ENCODE peak calls at places on chromosomes 4 and X, in five cellular contexts. One of them, this sample, is unnamed. For H3K36me3, the result is how much of the 10 kb centered on the place peaks cover.

GRCh38 chrX:47184486-47184885 is 9.1 kb upstream of the UBA1 start:
- DNase-seq in adrenal gland: no peak
- DNase-seq in uterus: no peak
- DNase-seq in thyroid gland: no peak
- DNase-seq in transverse colon: no peak
- DNase-seq in this sample: no peak

GRCh38 chr4:184475096-184475461 is 729 bp upstream of the IRF2 start:
- DNase-seq in thyroid gland: peak
- DNase-seq in adrenal gland: peak
- DNase-seq in uterus: peak
- DNase-seq in transverse colon: peak
- DNase-seq in this sample: peak

GRCh38 chr4:70902577-70903281 is 560 bp downstream of the MOB1B start:
- DNase-seq in transverse colon: no peak
- DNase-seq in adrenal gland: no peak
- DNase-seq in thyroid gland: peak
- DNase-seq in uterus: no peak
- DNase-seq in this sample: no peak

GRCh38 chrX:97616883-97617510 is 733.3 kb downstream of the RPA4 start:
- DNase-seq in adrenal gland: peak
- DNase-seq in transverse colon: no peak
- DNase-seq in uterus: no peak
- DNase-seq in thyroid gland: no peak
- DNase-seq in this sample: peak

GRCh38 chrX:86370927-86371326 is 222.7 kb downstream of the DACH2 start:
- DNase-seq in adrenal gland: no peak
- DNase-seq in uterus: no peak
- DNase-seq in thyroid gland: no peak
- DNase-seq in transverse colon: no peak
- DNase-seq in this sample: no peak

GRCh38 chr4:93617596-93617995 is 211.0 kb upstream of the ATOH1 start:
- DNase-seq in transverse colon: no peak
- DNase-seq in adrenal gland: no peak
- DNase-seq in thyroid gland: no peak
- DNase-seq in uterus: no peak
- DNase-seq in this sample: no peak

GRCh38 chr4:93084599-93085305 is 743.8 kb upstream of the ATOH1 start:
- DNase-seq in transverse colon: no peak
- DNase-seq in thyroid gland: no peak
- DNase-seq in uterus: no peak
- DNase-seq in adrenal gland: no peak
- DNase-seq in this sample: no peak

GRCh38 chrX:50700921-50701320 is 113.1 kb downstream of the SHROOM4 start:
- DNase-seq in uterus: no peak
- DNase-seq in adrenal gland: peak
- DNase-seq in transverse colon: no peak
- DNase-seq in thyroid gland: no peak
- DNase-seq in this sample: no peak

GRCh38 chr4:74821541-74821940 is 27.2 kb upstream of the BTC start:
- DNase-seq in thyroid gland: no peak
- DNase-seq in adrenal gland: no peak
- DNase-seq in transverse colon: no peak
- DNase-seq in uterus: no peak
- DNase-seq in this sample: no peak

GRCh38 chr4:152024881-152025280 is 264.1 kb upstream of the GATB start:
- DNase-seq in transverse colon: no peak
- DNase-seq in thyroid gland: no peak
- DNase-seq in adrenal gland: no peak
- DNase-seq in uterus: no peak
- DNase-seq in this sample: no peak

GRCh38 chr4:149781150-149781549 is 34.5 kb downstream of the IQCM start:
- DNase-seq in uterus: no peak
- DNase-seq in adrenal gland: no peak
- DNase-seq in thyroid gland: no peak
- DNase-seq in transverse colon: no peak
- DNase-seq in this sample: no peak

GRCh38 chrX:71111141-71111843 is at the start of gene IL2RG:
- DNase-seq in adrenal gland: no peak
- DNase-seq in uterus: no peak
- DNase-seq in transverse colon: peak
- DNase-seq in thyroid gland: peak
- DNase-seq in this sample: no peak

GRCh38 chrX:71117358-71117757 is 1.0 kb upstream of the MED12 start:
- DNase-seq in adrenal gland: no peak
- DNase-seq in uterus: no peak
- DNase-seq in thyroid gland: no peak
- DNase-seq in transverse colon: no peak
- DNase-seq in this sample: no peak

GRCh38 chrX:71107245-71107644 is 705 bp upstream of the CXorf65 start:
- DNase-seq in adrenal gland: no peak
- DNase-seq in transverse colon: no peak
- DNase-seq in thyroid gland: no peak
- DNase-seq in uterus: no peak
- DNase-seq in this sample: no peak

GRCh38 chrX:71107762-71108360 is 1.3 kb upstream of the CXorf65 start:
- DNase-seq in transverse colon: no peak
- DNase-seq in uterus: no peak
- DNase-seq in adrenal gland: no peak
- DNase-seq in thyroid gland: no peak
- DNase-seq in this sample: no peak

DNA sequence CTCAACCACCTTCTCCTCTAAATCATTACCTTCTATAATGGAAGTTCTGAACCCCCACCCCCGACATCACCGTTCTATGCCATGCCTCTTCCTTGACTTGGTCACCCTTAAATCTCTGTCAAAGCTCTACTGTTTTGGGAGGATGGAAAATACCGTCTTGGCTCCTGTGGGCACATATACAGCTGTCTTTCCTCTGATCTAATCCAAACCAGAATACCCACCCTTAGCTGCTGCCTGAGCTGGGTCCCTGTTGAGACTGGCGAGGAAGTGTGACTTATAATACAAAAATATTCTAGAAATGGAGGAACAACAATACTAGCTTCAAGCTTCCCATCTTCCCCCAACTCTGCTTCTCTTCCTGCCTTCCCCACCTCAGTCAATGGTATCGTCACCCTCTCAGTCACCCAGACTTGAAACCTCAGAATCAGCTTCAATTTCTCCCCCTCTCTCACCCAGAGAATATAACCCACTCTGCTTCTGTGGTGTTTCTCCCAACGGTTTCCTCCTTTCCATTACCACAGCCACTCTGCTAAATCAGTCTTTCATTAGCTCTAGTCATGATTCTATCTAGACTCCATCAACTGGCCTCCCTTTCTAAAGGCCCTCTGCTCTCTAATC is 583 bp upstream of the IL2RG start:
- DNase-seq in thyroid gland: no peak
- DNase-seq in transverse colon: no peak
- DNase-seq in uterus: no peak
- DNase-seq in adrenal gland: no peak
- DNase-seq in this sample: no peak
- TF ChIP-seq POLR2A in thyroid gland: no peak
- TF ChIP-seq POLR2A in transverse colon: peak
- TF ChIP-seq POLR2A in uterus: no peak
- TF ChIP-seq POLR2A in adrenal gland: no peak
- TF ChIP-seq POLR2A in this sample: no peak

GRCh38 chr4:1706358-1706757 is 5.8 kb downstream of the SLBP start:
- DNase-seq in uterus: no peak
- DNase-seq in thyroid gland: no peak
- DNase-seq in adrenal gland: no peak
- DNase-seq in transverse colon: no peak
- DNase-seq in this sample: no peak
- H3K36me3 ChIP-seq in uterus: under half
- H3K36me3 ChIP-seq in thyroid gland: under half
- H3K36me3 ChIP-seq in adrenal gland: under half
- H3K36me3 ChIP-seq in transverse colon: under half
- H3K36me3 ChIP-seq in this sample: under half

GRCh38 chrX:12955882-12956703 is 18.8 kb upstream of the TMSB4X start:
- DNase-seq in thyroid gland: peak
- DNase-seq in adrenal gland: peak
- DNase-seq in uterus: peak
- DNase-seq in transverse colon: peak
- DNase-seq in this sample: peak
- TF ChIP-seq POLR2A in thyroid gland: no peak
- TF ChIP-seq POLR2A in adrenal gland: no peak
- TF ChIP-seq POLR2A in uterus: no peak
- TF ChIP-seq POLR2A in transverse colon: no peak
- TF ChIP-seq POLR2A in this sample: no peak

DNA sequence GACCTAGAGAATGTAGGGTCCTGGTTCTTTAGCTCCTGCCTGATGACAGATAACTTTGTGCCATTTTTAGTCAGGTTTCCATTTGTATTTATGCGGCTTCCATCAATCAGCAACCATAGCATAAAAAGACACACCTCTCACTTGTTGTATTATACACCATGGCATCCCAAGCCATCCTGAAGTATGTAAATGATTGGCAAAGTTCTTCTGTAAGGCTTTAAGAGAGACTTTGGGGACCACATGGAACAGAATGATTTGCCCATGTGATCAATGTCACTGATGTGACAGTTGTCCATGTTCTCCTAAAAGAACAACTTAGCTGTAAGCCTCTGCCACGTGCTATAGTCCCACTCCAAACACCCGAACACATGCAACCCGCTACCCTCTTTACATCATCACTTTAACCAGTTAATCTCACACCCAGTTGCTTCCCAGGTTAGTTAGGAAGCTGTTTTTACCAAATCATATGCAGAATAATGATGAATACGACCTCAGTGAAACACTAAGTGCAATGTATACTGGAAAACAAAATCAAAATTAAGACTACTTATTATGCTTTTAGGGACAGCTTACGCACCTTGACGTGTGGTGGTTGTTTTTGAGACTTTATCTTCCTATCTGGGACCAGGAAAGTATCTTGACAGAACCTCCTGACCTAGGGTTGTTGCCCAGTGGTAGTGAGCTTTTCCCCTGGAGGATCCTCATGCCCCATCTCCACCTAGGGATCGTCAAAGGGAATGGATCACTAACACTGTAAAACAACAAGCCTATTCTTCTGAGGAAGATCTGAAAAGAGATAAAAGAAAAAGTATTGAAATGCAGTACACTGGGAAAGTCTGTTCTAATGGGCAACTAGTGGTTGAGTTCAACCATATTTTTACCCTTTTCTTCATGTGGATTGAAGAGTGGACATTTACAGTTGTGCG is 267.8 kb downstream of the CHIC1 start:
- DNase-seq in thyroid gland: no peak
- DNase-seq in adrenal gland: no peak
- DNase-seq in uterus: no peak
- DNase-seq in transverse colon: no peak
- DNase-seq in this sample: no peak
- H3K36me3 ChIP-seq in thyroid gland: under half
- H3K36me3 ChIP-seq in adrenal gland: under half
- H3K36me3 ChIP-seq in uterus: under half
- H3K36me3 ChIP-seq in transverse colon: under half
- H3K36me3 ChIP-seq in this sample: under half

GRCh38 chr4:56979674-56980073 is 978 bp downstream of the POLR2B start:
- DNase-seq in transverse colon: peak
- DNase-seq in uterus: no peak
- DNase-seq in adrenal gland: peak
- DNase-seq in thyroid gland: peak
- DNase-seq in this sample: peak

GRCh38 chr4:56976283-56976877 is 1.0 kb downstream of the NOA1 start:
- DNase-seq in transverse colon: no peak
- DNase-seq in uterus: no peak
- DNase-seq in thyroid gland: peak
- DNase-seq in adrenal gland: peak
- DNase-seq in this sample: no peak

GRCh38 chr4:56978750-56979303 is at the start of gene POLR2B:
- DNase-seq in adrenal gland: peak
- DNase-seq in thyroid gland: peak
- DNase-seq in uterus: peak
- DNase-seq in transverse colon: peak
- DNase-seq in this sample: peak

GRCh38 chr4:56976878-56977320 is 507 bp downstream of the NOA1 start:
- DNase-seq in thyroid gland: peak
- DNase-seq in adrenal gland: no peak
- DNase-seq in uterus: no peak
- DNase-seq in transverse colon: peak
- DNase-seq in this sample: peak

GRCh38 chr4:56977321-56978012 is at the start of gene NOA1:
- DNase-seq in uterus: peak
- DNase-seq in transverse colon: peak
- DNase-seq in thyroid gland: peak
- DNase-seq in adrenal gland: peak
- DNase-seq in this sample: peak
- TF ChIP-seq POLR2A in uterus: peak
- TF ChIP-seq POLR2A in transverse colon: peak
- TF ChIP-seq POLR2A in thyroid gland: peak
- TF ChIP-seq POLR2A in adrenal gland: peak
- TF ChIP-seq POLR2A in this sample: peak

This sample was measured in body of pancreas.